ENCODE peak calls at places on chromosomes 4 and X, in six cellular contexts. E is K562, H is HepG2, D is HCT116, B is GM12878, X is SK-N-SH. Q is an unnamed sample.

GRCh38 chrX:119427795-119428185 is 28.7 kb downstream of the SLC25A43 start:
- DNase-seq in E (no peak), H (no peak), D (no peak), B (no peak), X (no peak), Q (no peak)

GRCh38 chr4:145390566-145390965 is 91.1 kb upstream of the SMAD1 start:
- DNase-seq in E (no peak), H (no peak), D (no peak), B (no peak), X (no peak), Q (no peak)

GRCh38 chr4:102825261-102826071 is 1.9 kb downstream of the UBE2D3 start:
- DNase-seq in E (no peak), H (peak), D (peak), B (no peak), X (peak), Q (peak)

GRCh38 chr4:145755802-145756201 is 75.9 kb downstream of the C4orf51 start:
- DNase-seq in E (no peak), H (no peak), D (no peak), B (no peak), X (no peak), Q (no peak)

GRCh38 chrX:74509989-74510388 is 88.7 kb downstream of the SLC16A2 start:
- DNase-seq in E (no peak), H (no peak), D (no peak), B (no peak), X (no peak), Q (no peak)

GRCh38 chr4:42420120-42420519 is 22.8 kb downstream of the SHISA3 start:
- DNase-seq in E (no peak), H (no peak), D (no peak), B (no peak), X (no peak), Q (peak)

GRCh38 chrX:8179653-8180052 is 8.6 kb upstream of the VCX2 start:
- DNase-seq in E (no peak), H (no peak), D (no peak), B (no peak), X (peak), Q (no peak)

GRCh38 chr4:28868831-28869230 is 1851.3 kb upstream of the PCDH7 start:
- DNase-seq in E (no peak), H (no peak), D (no peak), B (no peak), X (no peak), Q (no peak)

GRCh38 chr4:4470208-4470607 is 71.6 kb downstream of the STX18 start:
- DNase-seq in E (no peak), H (no peak), D (no peak), B (no peak), X (no peak), Q (no peak)

GRCh38 chr4:54585321-54586000 is 72.3 kb upstream of the KIT start:
- DNase-seq in E (peak), H (no peak), D (no peak), B (no peak), X (no peak), Q (no peak)

GRCh38 chr4:110197421-110198398 is 705 bp downstream of the ELOVL6 start:
- DNase-seq in E (peak), H (no peak), D (no peak), B (no peak), X (peak), Q (peak)

GRCh38 chr4:8919651-8920288 is 48.1 kb upstream of the HMX1 start:
- DNase-seq in E (peak), H (no peak), D (no peak), B (no peak), X (no peak), Q (no peak)

GRCh38 chr4:168386002-168386401 is 67.5 kb upstream of the DDX60 start:
- DNase-seq in E (no peak), H (no peak), D (no peak), B (no peak), X (no peak), Q (peak)

GRCh38 chr4:47032405-47033106 is 1.2 kb downstream of the GABRB1 start:
- DNase-seq in E (no peak), H (peak), D (no peak), B (no peak), X (peak), Q (peak)

DNA sequence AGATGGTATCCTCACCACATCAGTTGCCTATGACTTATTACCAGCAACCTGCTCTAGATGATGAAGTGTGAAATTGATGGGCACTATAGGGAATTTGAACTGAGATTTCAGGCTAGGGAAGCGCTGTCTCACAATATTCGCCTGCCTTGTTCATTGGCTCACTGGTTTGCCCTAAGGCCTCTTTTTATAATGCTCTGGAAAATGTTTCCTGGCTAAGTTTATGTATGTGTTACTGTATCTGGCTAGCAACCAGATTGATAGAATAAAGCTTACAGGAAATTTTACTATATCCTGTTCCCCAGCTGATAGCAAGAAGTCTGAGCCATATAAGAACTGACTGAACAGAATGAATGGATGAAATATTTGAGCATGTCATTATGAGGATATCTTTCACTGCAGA is 71.6 kb downstream of the GSTCD start:
- DNase-seq in E (no peak), H (no peak), D (no peak), B (no peak), X (peak), Q (no peak)
- TF ChIP-seq REST in E (no peak), H (no peak), D (no peak), B (no peak), X (no peak), Q (no peak)

DNA sequence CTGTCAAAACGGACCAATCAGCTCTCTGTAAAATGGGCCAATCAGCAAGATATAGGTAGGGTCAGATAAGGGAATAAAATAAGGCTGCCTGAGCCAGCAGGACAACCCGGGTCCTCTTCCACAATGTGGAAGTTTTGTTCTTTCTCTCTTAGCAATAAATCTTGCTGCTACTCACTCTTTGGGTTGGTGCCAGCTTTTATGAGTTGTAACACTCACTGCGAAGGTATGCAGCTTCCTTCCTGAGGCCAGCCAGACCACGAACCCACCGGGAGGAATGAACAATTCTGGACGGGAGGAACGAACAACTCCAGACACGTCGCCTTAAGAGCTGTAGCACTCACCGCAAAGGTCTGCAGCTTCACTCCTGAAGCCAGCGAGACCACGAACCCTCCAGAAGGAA is 287.8 kb downstream of the RAPGEF2 start:
- DNase-seq in E (no peak), H (peak), D (peak), B (no peak), X (no peak), Q (no peak)
- H3K4me2 ChIP-seq in E (no peak), H (no peak), D (peak), B (no peak), X (no peak), Q (no peak)

GRCh38 chrX:132217203-132218073 is 1.8 kb downstream of the RAP2C start:
- DNase-seq in E (peak), H (peak), D (peak), B (peak), X (peak), Q (peak)

GRCh38 chrX:132216283-132216682 is 3.0 kb downstream of the RAP2C start:
- DNase-seq in E (no peak), H (no peak), D (no peak), B (no peak), X (no peak), Q (no peak)

GRCh38 chrX:132219343-132219768 is at the start of gene RAP2C:
- DNase-seq in E (peak), H (peak), D (peak), B (no peak), X (peak), Q (peak)

GRCh38 chrX:132216806-132217202 is 2.4 kb downstream of the RAP2C start:
- DNase-seq in E (no peak), H (no peak), D (no peak), B (no peak), X (no peak), Q (no peak)

GRCh38 chrX:132218100-132218807 is 993 bp downstream of the RAP2C start:
- DNase-seq in E (peak), H (peak), D (peak), B (peak), X (peak), Q (peak)
- TF ChIP-seq POLR2AphosphoS5 in E (no peak), H (peak), D (peak), B (no peak), X (peak), Q (peak)

GRCh38 chr4:95362906-95363578 is 185.7 kb downstream of the UNC5C start:
- DNase-seq in E (peak), H (peak), D (peak), B (no peak), X (peak), Q (peak)
- TF ChIP-seq REST in E (no peak), H (no peak), D (no peak), B (no peak), X (no peak), Q (no peak)

GRCh38 chr4:104345598-104346242 is 149.0 kb downstream of the CXXC4 start:
- DNase-seq in E (no peak), H (no peak), D (no peak), B (no peak), X (no peak), Q (no peak)
- H3K4me2 ChIP-seq in E (no peak), H (no peak), D (no peak), B (no peak), X (no peak), Q (no peak)

Q was measured in GM23338.